ENCODE peak calls at places on chromosomes 3 and 15, in eight cellular contexts. K is endothelial cell of umbilical vein; G is prostate gland; L is activated naive CD8-positive, alpha-beta T cell treated with anti-CD3 and anti-CD28 coated beads, Interleukin-2, amount 50 U/mL, for 24 hours; H is T-cell; S is GF-D8; F is activated naive CD4-positive, alpha-beta T cell treated with Interleukin-2 at 50 U/mL for 16 hours; Q is islet precursor cell. E is an unnamed sample.
A peak's percentile ranks its signal among the peaks of the same experiment; 100 is the strongest.

GRCh38 chr3:61876797-61877196 is 315.4 kb downstream of the PTPRG start:
- DNase-seq in F (no peak), L (no peak), K (no peak), H (no peak), G (no peak), S (no peak), Q (no peak), E (no peak)

GRCh38 chr3:139353920-139354556 is 10.2 kb downstream of the MRPS22 start:
- DNase-seq in L (no peak), K (peak; percentile 65), Q (peak; percentile 61), S (no peak), G (no peak), F (no peak), H (no peak), E (peak; percentile 57)

GRCh38 chr15:53307952-53308624 is 451.4 kb downstream of the WDR72 start:
- DNase-seq in Q (no peak), F (no peak), S (no peak), H (no peak), G (no peak), L (no peak), K (no peak), E (no peak)

GRCh38 chr3:11717768-11718581 is 74.3 kb upstream of the VGLL4 start:
- DNase-seq in K (peak; percentile 78), S (peak; percentile 11), H (no peak), Q (peak; percentile 70), L (no peak), F (no peak), G (no peak), E (no peak)

GRCh38 chr15:34976073-34976472 is 6.5 kb upstream of the AQR start:
- DNase-seq in F (no peak), G (no peak), L (no peak), K (no peak), H (no peak), Q (no peak), S (no peak), E (no peak)

GRCh38 chr3:169146112-169146665 is 517.3 kb downstream of the MECOM start:
- DNase-seq in G (peak; percentile 68), Q (peak; percentile 78), S (no peak), H (no peak), L (peak; percentile 3), F (no peak), K (peak; percentile 80), E (peak; percentile 70)

GRCh38 chr15:89363133-89363532 is 28.5 kb upstream of the POLG start:
- DNase-seq in H (no peak), S (peak; percentile 52), Q (no peak), K (no peak), F (no peak), G (no peak), L (no peak), E (no peak)

GRCh38 chr3:187987919-187988318 is 166.0 kb upstream of the LPP start:
- DNase-seq in F (peak; percentile 74), Q (no peak), H (peak; percentile 29), K (no peak), L (peak; percentile 37), G (no peak), S (no peak), E (no peak)

GRCh38 chr3:148911173-148911572 is 46.1 kb downstream of the CPA3 start:
- DNase-seq in K (no peak), Q (peak; percentile 67), L (no peak), F (no peak), G (no peak), H (no peak), S (no peak), E (no peak)

GRCh38 chr3:2036096-2036495 is 62.6 kb upstream of the CNTN4 start:
- DNase-seq in S (no peak), G (no peak), H (no peak), K (no peak), L (no peak), Q (no peak), F (no peak), E (no peak)

GRCh38 chr3:20846792-20847191 is 660.8 kb upstream of the SGO1 start:
- DNase-seq in Q (no peak), K (no peak), S (no peak), L (no peak), H (no peak), F (no peak), G (no peak), E (no peak)

GRCh38 chr3:123084738-123085237 is 18.0 kb downstream of the PDIA5 start:
- DNase-seq in L (no peak), F (no peak), H (no peak), K (no peak), Q (peak; percentile 35), G (no peak), S (no peak), E (no peak)

GRCh38 chr3:157447026-157447694 is 10.5 kb downstream of the PTX3 start:
- DNase-seq in K (peak; percentile 67), F (no peak), L (no peak), H (no peak), G (no peak), Q (no peak), S (no peak), E (no peak)

GRCh38 chr15:29921130-29921601 is 98.9 kb upstream of the TJP1 start:
- DNase-seq in S (no peak), G (no peak), H (no peak), Q (peak; percentile 97), L (no peak), K (no peak), F (no peak), E (no peak)

GRCh38 chr3:195247863-195248189 is 23.1 kb downstream of the XXYLT1 start:
- DNase-seq in F (no peak), H (no peak), G (no peak), S (no peak), Q (peak; percentile 25), K (no peak), L (no peak), E (no peak)

GRCh38 chr15:100279446-100279845 is 62.3 kb downstream of the ADAMTS17 start:
- DNase-seq in G (no peak), L (no peak), H (no peak), Q (no peak), F (no peak), K (no peak), S (no peak), E (no peak)

GRCh38 chr3:158748237-158748828 is 16.1 kb upstream of the RARRES1 start:
- DNase-seq in G (no peak), F (no peak), S (no peak), L (no peak), K (peak; percentile 70), Q (peak; percentile 45), H (no peak), E (no peak)

GRCh38 chr3:142117452-142117851 is 31.9 kb downstream of the TFDP2 start:
- DNase-seq in H (no peak), L (no peak), F (no peak), K (no peak), Q (no peak), S (no peak), G (no peak), E (no peak)

GRCh38 chr3:63993653-63994079 is 29.6 kb downstream of the PSMD6 start:
- DNase-seq in Q (peak; percentile 86), S (peak; percentile 17), F (peak; percentile 54), L (peak; percentile 38), K (peak; percentile 71), H (peak; percentile 56), G (peak; percentile 67), E (peak; percentile 84)

GRCh38 chr3:40120816-40121215 is 188.7 kb upstream of the EIF1B start:
- DNase-seq in G (no peak), S (no peak), Q (no peak), K (no peak), F (no peak), L (no peak), H (no peak), E (no peak)

GRCh38 chr15:56871180-56871579 is 47.3 kb upstream of the TCF12 start:
- DNase-seq in K (peak; percentile 85), L (no peak), H (no peak), G (no peak), S (no peak), F (no peak), Q (no peak), E (no peak)